ENCODE peak calls at places on chromosomes 3 and 15, in nine cellular contexts. U, J, G, S, O, K, B, E and A are unnamed samples.

GRCh38 chr15:47514251-47514652 is 203.1 kb upstream of the SEMA6D start:
- DNase-seq in U (no peak), J (no peak), G (no peak), S (no peak), O (no peak), K (peak), B (no peak), E (no peak), A (no peak)

GRCh38 chr3:196938124-196938523 is 4.2 kb downstream of the NCBP2 start:
- DNase-seq in U (no peak), J (no peak), G (no peak), S (no peak), O (no peak), K (no peak), B (no peak), E (no peak), A (no peak)

GRCh38 chr15:34682673-34683072 is 72.1 kb downstream of the GJD2 start:
- DNase-seq in U (no peak), J (no peak), G (no peak), S (no peak), O (no peak), K (peak), B (no peak), E (no peak), A (no peak)

GRCh38 chr3:30370681-30371271 is 235.6 kb upstream of the TGFBR2 start:
- DNase-seq in U (no peak), J (no peak), G (no peak), S (no peak), O (no peak), K (no peak), B (no peak), E (peak), A (peak)

GRCh38 chr3:197425485-197426131 is 127.2 kb upstream of the DLG1 start:
- DNase-seq in U (no peak), J (no peak), G (no peak), S (no peak), O (no peak), K (no peak), B (no peak), E (no peak), A (no peak)

GRCh38 chr3:139611540-139611939 is 66.2 kb downstream of the NMNAT3 start:
- DNase-seq in U (no peak), J (no peak), G (no peak), S (peak), O (no peak), K (no peak), B (no peak), E (no peak), A (no peak)

GRCh38 chr3:10758304-10759037 is 57.6 kb upstream of the SLC6A11 start:
- DNase-seq in U (peak), J (peak), G (no peak), S (peak), O (peak), K (peak), B (peak), E (peak), A (peak)

GRCh38 chr3:176939022-176939817 is 258.1 kb downstream of the TBL1XR1 start:
- DNase-seq in U (peak), J (peak), G (no peak), S (peak), O (peak), K (peak), B (peak), E (peak), A (peak)

GRCh38 chr3:81173514-81173913 is 587.9 kb downstream of the GBE1 start:
- DNase-seq in U (peak), J (peak), G (no peak), S (peak), O (no peak), K (peak), B (no peak), E (no peak), A (no peak)

GRCh38 chr3:101847328-101847727 is 2.0 kb upstream of the NFKBIZ start:
- DNase-seq in U (no peak), J (no peak), G (no peak), S (no peak), O (no peak), K (no peak), B (no peak), E (no peak), A (no peak)

GRCh38 chr3:129404130-129404529 is 24.3 kb downstream of the EFCAB12 start:
- DNase-seq in U (no peak), J (no peak), G (no peak), S (no peak), O (no peak), K (no peak), B (no peak), E (no peak), A (no peak)

GRCh38 chr15:43253431-43254403 is 13.0 kb downstream of the TGM5 start:
- DNase-seq in U (no peak), J (no peak), G (peak), S (peak), O (peak), K (peak), B (peak), E (no peak), A (peak)

GRCh38 chr15:65790692-65791334 is 1.3 kb downstream of the DENND4A start:
- DNase-seq in U (peak), J (no peak), G (no peak), S (no peak), O (no peak), K (peak), B (no peak), E (no peak), A (no peak)

GRCh38 chr3:147394168-147394941 is 12.0 kb downstream of the ZIC4 start:
- DNase-seq in U (no peak), J (no peak), G (peak), S (no peak), O (no peak), K (no peak), B (no peak), E (no peak), A (no peak)

GRCh38 chr3:128489860-128490649 is 2.9 kb downstream of the GATA2 start:
- DNase-seq in U (peak), J (peak), G (no peak), S (peak), O (no peak), K (no peak), B (peak), E (no peak), A (peak)

GRCh38 chr3:133570139-133570936 is 3.1 kb upstream of the CDV3 start:
- DNase-seq in U (peak), J (no peak), G (no peak), S (no peak), O (peak), K (peak), B (peak), E (no peak), A (peak)

GRCh38 chr3:48432411-48433371 is 2.8 kb upstream of the PLXNB1 start:
- DNase-seq in U (no peak), J (peak), G (no peak), S (no peak), O (no peak), K (peak), B (no peak), E (no peak), A (no peak)

GRCh38 chr3:136141891-136142290 is 54.2 kb downstream of the MSL2 start:
- DNase-seq in U (no peak), J (no peak), G (no peak), S (no peak), O (no peak), K (no peak), B (no peak), E (no peak), A (no peak)

GRCh38 chr3:69137006-69137405 is 14.6 kb upstream of the LMOD3 start:
- DNase-seq in U (no peak), J (no peak), G (no peak), S (no peak), O (no peak), K (no peak), B (no peak), E (no peak), A (no peak)

GRCh38 chr3:169945313-169945712 is 21.3 kb upstream of the SEC62 start:
- DNase-seq in U (no peak), J (no peak), G (no peak), S (no peak), O (peak), K (no peak), B (no peak), E (no peak), A (no peak)

GRCh38 chr3:179179979-179180758 is 32.0 kb downstream of the PIK3CA start:
- DNase-seq in U (no peak), J (no peak), G (no peak), S (no peak), O (no peak), K (peak), B (no peak), E (no peak), A (no peak)

GRCh38 chr3:125119752-125120369 is 64.1 kb upstream of the HEG1 start:
- DNase-seq in U (no peak), J (no peak), G (no peak), S (no peak), O (no peak), K (no peak), B (no peak), E (no peak), A (no peak)

GRCh38 chr15:33086500-33087141 is 107.9 kb downstream of the FMN1 start:
- DNase-seq in U (peak), J (no peak), G (no peak), S (no peak), O (no peak), K (peak), B (no peak), E (peak), A (no peak)

GRCh38 chr15:69561071-69561784 is 108.6 kb downstream of the RPLP1 start:
- DNase-seq in U (peak), J (no peak), G (no peak), S (no peak), O (peak), K (no peak), B (peak), E (no peak), A (no peak)

GRCh38 chr15:32028921-32029320 is 1.4 kb upstream of the CHRNA7 start:
- DNase-seq in U (no peak), J (peak), G (no peak), S (peak), O (no peak), K (no peak), B (no peak), E (no peak), A (no peak)
- TF ChIP-seq CTCF in U (no peak), J (no peak), G (no peak), S (peak), O (no peak), K (no peak), B (no peak), E (no peak), A (no peak)

GRCh38 chr3:138327831-138328230 is 1.8 kb downstream of the NME9 start:
- DNase-seq in U (no peak), J (no peak), G (no peak), S (no peak), O (no peak), K (peak), B (no peak), E (no peak), A (no peak)

GRCh38 chr3:138329127-138329983 is at the start of gene NME9:
- DNase-seq in U (peak), J (peak), G (peak), S (peak), O (peak), K (peak), B (peak), E (no peak), A (peak)

GRCh38 chr3:138329984-138330293 is 288 bp upstream of the NME9 start:
- DNase-seq in U (no peak), J (no peak), G (no peak), S (no peak), O (no peak), K (no peak), B (no peak), E (no peak), A (no peak)

GRCh38 chr3:138326866-138327595 is 2.6 kb downstream of the NME9 start:
- DNase-seq in U (no peak), J (no peak), G (no peak), S (no peak), O (no peak), K (no peak), B (no peak), E (no peak), A (no peak)

DNA sequence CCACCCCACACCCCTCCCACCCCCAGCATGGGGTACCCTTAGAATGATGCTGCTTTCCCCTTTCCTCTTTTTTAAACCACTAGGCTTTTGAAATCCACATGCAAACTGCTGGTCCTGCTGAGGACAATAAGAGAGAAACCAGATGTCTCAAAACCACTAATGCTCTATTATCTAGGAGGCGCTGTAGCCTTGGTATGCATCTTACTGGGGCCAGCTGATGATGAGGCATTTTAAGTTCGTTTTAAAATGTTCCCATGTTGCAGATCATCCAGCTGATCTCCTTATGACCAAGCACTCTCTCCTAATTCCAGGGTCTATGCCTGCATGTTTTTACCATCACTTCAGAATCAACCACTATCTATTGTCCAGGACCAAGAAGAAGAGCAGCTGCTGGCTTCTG is 1.3 kb downstream of the NME9 start:
- DNase-seq in U (peak), J (no peak), G (no peak), S (no peak), O (no peak), K (no peak), B (no peak), E (no peak), A (no peak)
- TF ChIP-seq CTCF in U (peak), J (no peak), G (no peak), S (peak), O (no peak), K (no peak), B (no peak), E (peak), A (no peak)

DNA sequence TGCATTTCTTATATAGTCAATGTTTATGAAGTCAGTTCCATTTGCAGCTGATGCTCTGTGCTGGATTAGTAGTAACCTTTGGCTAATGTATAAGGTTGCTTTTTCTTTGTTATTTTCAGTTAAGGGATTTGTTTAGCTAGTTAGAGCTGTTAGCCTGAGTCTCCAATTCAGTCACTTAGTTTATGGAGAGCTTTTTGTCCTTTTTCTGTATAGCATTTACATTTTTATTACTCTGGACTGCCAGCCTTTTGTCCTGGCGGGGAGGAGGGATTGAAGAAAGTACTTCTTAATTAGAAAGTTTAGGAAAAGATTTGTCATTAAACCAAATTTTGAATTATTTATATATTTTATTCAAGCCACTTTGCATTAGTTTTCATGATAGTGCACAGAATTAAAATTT is 52.0 kb downstream of the DNAJC13 start:
- DNase-seq in U (no peak), J (no peak), G (no peak), S (no peak), O (no peak), K (no peak), B (no peak), E (no peak), A (no peak)
- TF ChIP-seq CTCF in U (no peak), J (no peak), G (no peak), S (no peak), O (no peak), K (no peak), B (no peak), E (no peak), A (no peak)

GRCh38 chr15:81151389-81151788 is 17.3 kb downstream of the CFAP161 start:
- DNase-seq in U (no peak), J (no peak), G (no peak), S (no peak), O (no peak), K (no peak), B (no peak), E (no peak), A (no peak)

GRCh38 chr15:81146454-81146853 is 12.4 kb downstream of the CFAP161 start:
- DNase-seq in U (no peak), J (no peak), G (no peak), S (no peak), O (no peak), K (no peak), B (no peak), E (no peak), A (no peak)

DNA sequence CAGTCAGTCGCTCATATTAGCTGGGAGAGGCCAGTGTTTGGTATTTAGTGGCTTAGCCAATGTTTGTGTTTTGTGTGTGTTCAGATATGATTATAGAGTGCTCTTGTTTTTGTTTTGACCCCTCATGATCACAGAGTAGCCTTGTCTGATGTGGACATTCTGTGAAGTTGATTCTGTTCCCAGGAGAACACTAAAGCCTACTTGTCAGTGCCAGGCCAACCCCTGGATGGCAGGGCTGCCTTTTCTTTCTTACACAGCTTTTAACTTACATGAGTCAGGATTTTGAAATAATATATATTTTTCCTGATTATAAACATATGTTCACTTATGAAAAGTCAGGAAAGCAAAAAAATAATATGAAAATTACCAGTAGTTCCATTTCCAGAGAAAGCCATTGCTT is 11.9 kb downstream of the CFAP161 start:
- DNase-seq in U (no peak), J (no peak), G (no peak), S (no peak), O (no peak), K (no peak), B (no peak), E (no peak), A (no peak)
- TF ChIP-seq CTCF in U (no peak), J (no peak), G (no peak), S (no peak), O (no peak), K (no peak), B (no peak), E (no peak), A (no peak)